ENCODE peak calls at places on chromosomes 5 and 9, in seven cellular contexts. G is GM20000, Y is AG10803, J is AG09309, I is neural crest cell, E is GM10248, Q is MM.1S. X is an unnamed sample.

GRCh38 chr9:82104252-82104651 is 115.7 kb downstream of the SPATA31D1 start:
- DNase-seq in E (no peak), Y (no peak), Q (no peak), G (no peak), J (no peak), I (no peak), X (no peak)

GRCh38 chr9:130715270-130716077 is 21.9 kb downstream of the EXOSC2 start:
- DNase-seq in Q (no peak), J (no peak), E (no peak), G (no peak), I (no peak), Y (no peak), X (no peak)

GRCh38 chr5:75435101-75435500 is 76.3 kb downstream of the CERT1 start:
- DNase-seq in J (no peak), E (no peak), Y (peak), Q (no peak), I (no peak), G (no peak), X (no peak)

GRCh38 chr5:143059355-143059754 is 289.2 kb downstream of the ARHGAP26 start:
- DNase-seq in Y (no peak), E (no peak), I (no peak), J (no peak), G (no peak), Q (no peak), X (no peak)

GRCh38 chr5:66558562-66558961 is 37.6 kb upstream of the MAST4 start:
- DNase-seq in E (peak), I (no peak), Q (peak), Y (no peak), J (no peak), G (peak), X (no peak)

GRCh38 chr9:76302947-76303550 is 91.2 kb downstream of the RFK start:
- DNase-seq in J (peak), I (no peak), E (peak), G (peak), Y (peak), Q (peak), X (no peak)

GRCh38 chr5:135950611-135951010 is 4.2 kb downstream of the LECT2 start:
- DNase-seq in I (no peak), Y (peak), J (no peak), E (no peak), Q (no peak), G (no peak), X (no peak)

GRCh38 chr9:72592501-72593403 is 71.3 kb downstream of the TMC1 start:
- DNase-seq in J (no peak), Y (peak), G (peak), I (peak), E (peak), Q (peak), X (no peak)

GRCh38 chr5:66642538-66642937 is 46.3 kb downstream of the MAST4 start:
- DNase-seq in Y (no peak), J (no peak), I (no peak), E (no peak), Q (no peak), G (no peak), X (no peak)

GRCh38 chr9:132210472-132211145 is 48.8 kb downstream of the NTNG2 start:
- DNase-seq in Y (peak), G (no peak), J (no peak), I (no peak), E (no peak), Q (no peak), X (no peak)

GRCh38 chr9:125963932-125964331 is 216.8 kb downstream of the PBX3 start:
- DNase-seq in I (no peak), E (no peak), G (no peak), Y (no peak), Q (no peak), J (no peak), X (no peak)

GRCh38 chr5:72353046-72353445 is 32.9 kb downstream of the PTCD2 start:
- DNase-seq in J (peak), Q (no peak), I (no peak), G (no peak), Y (peak), E (no peak), X (no peak)

GRCh38 chr9:97109194-97109811 is 70.4 kb upstream of the CTSV start:
- DNase-seq in Y (peak), J (no peak), E (peak), Q (peak), G (peak), I (no peak), X (no peak)

GRCh38 chr5:102583663-102584062 is 84.9 kb upstream of the SLCO6A1 start:
- DNase-seq in G (no peak), E (no peak), I (no peak), J (no peak), Q (peak), Y (peak), X (no peak)

GRCh38 chr5:104412649-104413240 is 850.2 kb upstream of the NUDT12 start:
- DNase-seq in J (no peak), Y (peak), E (peak), G (peak), I (peak), Q (peak), X (no peak)
- TF ChIP-seq CTCF in J (peak), Y (peak), E (peak), G (peak), I (peak), Q (peak), X (peak)

GRCh38 chr9:6907772-6908381 is 150.1 kb downstream of the KDM4C start:
- DNase-seq in Y (peak), Q (no peak), I (peak), G (no peak), J (peak), E (no peak), X (no peak)
- TF ChIP-seq CTCF in Y (peak), Q (peak), I (peak), G (peak), J (peak), E (peak), X (peak)

GRCh38 chr5:124285071-124285470 is 461.4 kb downstream of the ZNF608 start:
- DNase-seq in G (no peak), Y (no peak), J (no peak), I (no peak), Q (no peak), E (no peak), X (no peak)

GRCh38 chr5:124285733-124286132 is 460.7 kb downstream of the ZNF608 start:
- DNase-seq in I (no peak), Y (no peak), G (no peak), E (no peak), J (no peak), Q (no peak), X (no peak)

GRCh38 chr5:124289122-124289521 is 457.3 kb downstream of the ZNF608 start:
- DNase-seq in E (no peak), Q (no peak), Y (no peak), G (no peak), J (no peak), I (no peak), X (no peak)

GRCh38 chr5:124287813-124288212 is 458.6 kb downstream of the ZNF608 start:
- DNase-seq in J (no peak), Y (no peak), E (no peak), Q (no peak), I (no peak), G (no peak), X (no peak)

GRCh38 chr5:124289641-124290201 is 456.7 kb downstream of the ZNF608 start:
- DNase-seq in E (no peak), J (no peak), Q (no peak), Y (no peak), G (no peak), I (no peak), X (no peak)
- TF ChIP-seq CTCF in E (no peak), J (no peak), Q (no peak), Y (peak), G (no peak), I (peak), X (peak)

DNA sequence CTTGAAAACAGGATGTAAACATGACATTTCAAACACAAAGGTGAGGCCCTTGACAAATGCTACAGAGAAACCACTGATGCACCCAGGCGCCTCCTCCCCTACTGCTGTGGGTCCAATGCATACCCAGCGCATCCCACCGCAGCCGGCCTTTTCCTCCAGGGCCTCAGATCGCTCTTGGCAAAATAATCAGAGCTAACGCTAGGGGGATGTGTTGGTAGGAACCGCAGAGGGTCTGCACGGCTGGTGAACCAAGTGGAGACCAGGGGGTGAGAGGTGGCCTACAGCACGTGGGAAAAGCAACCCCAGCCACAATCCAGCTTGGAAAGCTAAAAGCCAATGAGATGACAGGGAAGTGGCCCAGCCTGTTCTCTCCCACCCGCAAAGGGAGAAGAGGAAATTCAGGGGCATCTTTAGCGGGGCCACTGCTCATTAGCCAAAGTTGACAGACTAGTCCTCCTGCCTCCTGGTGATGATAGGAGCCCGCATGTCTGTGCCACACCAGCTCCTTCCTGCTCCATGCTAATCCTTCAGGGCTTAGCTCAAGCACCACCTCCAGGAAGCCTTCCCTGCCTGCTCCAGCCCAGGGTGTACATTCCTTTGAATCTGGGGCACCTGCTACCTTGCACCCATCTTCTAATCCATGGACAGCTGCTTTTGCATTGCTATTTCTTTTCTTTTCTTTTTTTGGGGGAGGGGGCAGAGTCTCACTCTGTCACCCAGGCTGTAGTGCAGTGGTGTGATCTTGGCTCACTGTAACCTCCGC is 5.8 kb downstream of the FAM163B start:
- DNase-seq in Q (no peak), Y (no peak), E (no peak), G (no peak), I (no peak), J (no peak), X (no peak)
- TF ChIP-seq CTCF in Q (no peak), Y (no peak), E (no peak), G (no peak), I (no peak), J (no peak), X (peak)

DNA sequence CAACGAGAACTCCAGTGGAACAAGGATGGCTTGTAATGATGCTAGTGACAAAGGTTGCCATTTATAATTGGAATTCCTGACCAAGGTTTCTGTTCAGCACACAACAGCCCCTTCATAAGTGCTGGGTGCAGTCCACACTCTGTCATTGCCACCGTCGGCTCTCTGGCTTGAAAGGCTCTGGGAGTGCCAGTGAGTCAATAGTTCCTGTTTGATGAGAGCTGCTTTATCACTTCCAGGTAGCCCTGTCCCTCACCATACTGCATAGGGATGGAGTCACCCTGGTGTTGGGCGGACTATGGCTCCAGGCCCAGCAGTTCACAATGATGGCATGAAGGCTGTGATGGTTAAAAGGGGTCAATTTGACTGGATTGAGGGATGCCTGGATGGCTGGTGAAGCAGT is 34.6 kb upstream of the SEMA4D start:
- DNase-seq in E (no peak), Q (no peak), G (no peak), Y (no peak), J (no peak), I (no peak), X (no peak)
- TF ChIP-seq CTCF in E (no peak), Q (no peak), G (no peak), Y (no peak), J (no peak), I (no peak), X (no peak)

GRCh38 chr5:95352686-95353085 is 38.5 kb upstream of the FAM81B start:
- DNase-seq in Q (no peak), J (no peak), G (no peak), Y (no peak), E (no peak), I (no peak), X (no peak)

GRCh38 chr5:95350631-95351030 is 40.5 kb upstream of the FAM81B start:
- DNase-seq in E (no peak), J (no peak), Q (no peak), G (no peak), I (no peak), Y (no peak), X (no peak)

DNA sequence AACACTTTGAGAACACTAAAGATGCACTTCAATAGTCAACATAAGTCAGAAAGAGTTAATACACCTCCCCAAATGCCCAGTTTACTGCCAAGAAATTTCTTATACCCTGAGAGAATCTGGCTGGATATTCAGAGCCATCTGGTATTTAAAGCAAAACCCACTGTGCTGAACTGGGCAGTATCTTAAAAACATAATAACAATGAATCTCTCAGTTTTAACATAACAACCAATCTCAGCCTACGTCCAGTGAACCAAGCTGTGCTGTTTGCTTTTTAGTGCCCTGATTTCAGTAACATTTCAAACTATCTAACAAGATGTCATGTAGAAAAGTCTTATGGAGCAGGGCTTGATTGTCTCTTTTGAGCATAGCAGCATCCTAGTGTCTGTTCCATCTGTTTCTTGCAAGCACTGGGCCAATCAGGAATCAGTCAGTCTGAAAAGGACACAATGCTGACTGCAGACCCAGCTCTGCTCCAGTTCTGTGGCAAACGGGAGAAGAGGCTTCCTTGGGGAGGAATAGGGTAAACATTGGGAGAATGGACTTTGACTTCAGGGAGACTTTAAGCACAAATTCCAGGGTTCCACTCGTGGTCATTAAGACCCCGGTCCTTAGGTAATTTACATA is 43.5 kb upstream of the FAM81B start:
- DNase-seq in Q (no peak), J (no peak), G (no peak), Y (no peak), I (no peak), E (no peak), X (no peak)
- TF ChIP-seq CTCF in Q (no peak), J (no peak), G (no peak), Y (no peak), I (no peak), E (no peak), X (no peak)

DNA sequence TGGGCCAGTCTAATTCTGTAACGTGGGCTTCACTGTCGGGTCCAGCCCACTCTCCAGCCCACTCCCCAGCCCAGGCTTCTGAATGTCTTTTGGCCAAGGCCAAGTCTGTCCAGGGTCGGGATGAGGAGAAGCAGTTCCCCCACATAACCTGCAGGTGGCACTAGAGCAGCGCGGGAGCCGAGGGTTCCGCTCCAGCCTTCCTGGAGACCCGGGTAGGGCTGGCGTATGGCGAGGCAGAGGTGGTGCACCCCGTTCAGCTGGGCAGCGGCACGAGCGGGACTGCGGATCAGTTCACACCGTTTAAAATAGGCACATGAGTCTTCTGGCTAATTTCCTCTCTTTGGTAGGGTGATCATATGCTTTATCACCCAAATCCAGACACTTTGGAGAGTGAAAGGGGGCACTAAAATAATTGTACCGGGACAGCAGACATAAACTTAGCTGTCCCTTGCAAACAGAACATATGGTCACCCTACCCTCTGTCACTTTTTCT is 185.9 kb downstream of the MSX2 start:
- DNase-seq in J (no peak), E (peak), Q (peak), I (peak), Y (peak), G (peak), X (peak)
- TF ChIP-seq CTCF in J (peak), E (peak), Q (peak), I (peak), Y (peak), G (peak), X (peak)

GRCh38 chr9:34254966-34255825 is 73.9 kb downstream of the KIF24 start:
- DNase-seq in E (no peak), I (no peak), Q (no peak), Y (peak), J (no peak), G (no peak), X (no peak)
- TF ChIP-seq CTCF in E (no peak), I (no peak), Q (no peak), Y (peak), J (peak), G (no peak), X (no peak)

DNA sequence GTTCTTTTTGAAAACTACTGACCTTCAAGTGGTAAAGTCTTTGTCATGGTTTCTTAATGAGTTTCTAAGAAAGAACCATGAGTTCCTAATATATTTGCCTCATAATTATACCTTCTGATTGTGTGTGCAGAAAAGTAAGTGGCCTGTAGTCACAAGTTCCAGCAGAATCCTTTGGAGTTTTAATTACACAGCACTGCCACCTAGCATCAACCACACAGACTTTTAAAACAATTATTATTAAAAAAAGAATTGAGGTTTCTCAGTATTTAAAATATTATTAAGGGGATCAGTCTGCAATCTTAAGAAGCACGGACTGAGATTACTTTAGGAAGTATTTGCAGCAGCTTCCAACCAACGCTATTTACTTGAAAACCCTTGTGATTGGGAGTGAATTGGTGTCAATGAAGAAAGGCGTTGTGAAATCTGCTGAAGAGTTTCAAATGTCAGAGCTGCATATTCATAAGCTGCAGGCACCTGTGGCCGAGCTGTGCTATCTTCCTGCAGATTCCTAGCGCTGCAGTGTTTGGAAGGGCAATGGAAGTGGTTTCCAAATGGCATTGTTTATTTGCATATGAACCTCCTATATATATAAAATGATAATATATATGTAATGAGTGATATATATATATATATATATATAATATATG is 1074.2 kb upstream of the WWC1 start:
- DNase-seq in J (no peak), Y (no peak), Q (no peak), I (no peak), E (no peak), G (no peak), X (no peak)
- TF ChIP-seq CTCF in J (no peak), Y (no peak), Q (no peak), I (peak), E (no peak), G (no peak), X (peak)